ENCODE peak calls at places on chromosomes 12 and 14, in eight cellular contexts. G is CD8-positive, alpha-beta memory T cell; K is left ventricle myocardium inferior; W is AG04450; T is lower lobe of right lung; A is CD8-positive, alpha-beta T cell; S is stomach; V is sigmoid colon. F is an unnamed sample.
A peak's percentile ranks its signal among the peaks of the same experiment; 100 is the strongest.

GRCh38 chr12:88726806-88727722 is 146.8 kb upstream of the KITLG start:
- DNase-seq in S (no peak), W (peak; percentile 27), T (no peak), K (no peak), G (no peak), V (no peak), A (no peak), F (no peak)

GRCh38 chr12:120231316-120232011 is 30.6 kb upstream of the RPLP0 start:
- DNase-seq in W (peak; percentile 70), K (peak; percentile 58), S (peak; percentile 73), A (peak; percentile 80), G (peak; percentile 51), T (peak; percentile 68), V (peak; percentile 79), F (no peak)

GRCh38 chr12:643478-644292 is 19.6 kb downstream of the NINJ2 start:
- DNase-seq in S (peak; percentile 32), T (peak; percentile 64), G (no peak), A (peak; percentile 18), V (peak; percentile 68), W (no peak), K (peak; percentile 53), F (no peak)

GRCh38 chr12:94614288-94614721 is 36.1 kb downstream of the TMCC3 start:
- DNase-seq in V (no peak), T (no peak), G (no peak), A (no peak), W (no peak), S (no peak), K (no peak), F (no peak)

GRCh38 chr12:2574536-2574935 is 220.2 kb upstream of the FKBP4 start:
- DNase-seq in A (no peak), K (no peak), T (no peak), G (no peak), V (peak; percentile 25), S (no peak), W (no peak), F (no peak)

GRCh38 chr14:22122227-22123187 is 448.9 kb upstream of the OR4E1 start:
- DNase-seq in K (no peak), A (no peak), W (no peak), G (no peak), T (no peak), S (no peak), V (no peak), F (no peak)

GRCh38 chr12:123532021-123532420 is 1.5 kb downstream of the RILPL1 start:
- DNase-seq in G (no peak), A (no peak), T (no peak), V (no peak), S (no peak), W (no peak), K (no peak), F (no peak)

GRCh38 chr14:94423465-94424056 is 29.0 kb downstream of the SERPINA11 start:
- DNase-seq in T (peak; percentile 84), A (no peak), S (peak; percentile 76), G (peak; percentile 3), V (peak; percentile 76), K (peak; percentile 55), W (no peak), F (peak; percentile 85)

GRCh38 chr12:6950944-6951540 is at the start of gene PTPN6:
- DNase-seq in K (peak; percentile 72), S (peak; percentile 58), W (no peak), G (peak; percentile 37), V (peak; percentile 75), A (peak; percentile 58), T (peak; percentile 92), F (peak; percentile 86)

GRCh38 chr14:51643137-51643536 is 8.6 kb upstream of the FRMD6 start:
- DNase-seq in K (no peak), G (no peak), T (no peak), W (no peak), A (no peak), S (no peak), V (no peak), F (no peak)

GRCh38 chr12:117037296-117038022 is 61.8 kb downstream of the TESC start:
- DNase-seq in S (no peak), K (no peak), G (no peak), T (no peak), W (peak; percentile 6), V (peak; percentile 68), A (no peak), F (no peak)

GRCh38 chr12:117038023-117038680 is 61.1 kb downstream of the TESC start:
- DNase-seq in S (no peak), T (no peak), W (no peak), K (no peak), V (peak; percentile 64), G (no peak), A (no peak), F (no peak)

GRCh38 chr12:117035287-117035686 is 63.9 kb downstream of the TESC start:
- DNase-seq in A (no peak), G (no peak), K (no peak), S (no peak), T (no peak), V (peak; percentile 36), W (no peak), F (no peak)

GRCh38 chr12:117036046-117036445 is 63.2 kb downstream of the TESC start:
- DNase-seq in S (no peak), V (peak; percentile 61), G (no peak), A (no peak), T (no peak), W (no peak), K (peak; percentile 65), F (no peak)

GRCh38 chr12:117036547-117036946 is 62.7 kb downstream of the TESC start:
- DNase-seq in K (no peak), G (no peak), W (no peak), V (peak; percentile 52), S (no peak), A (no peak), T (no peak), F (no peak)
- H3K27me3 ChIP-seq in K (peaks cover 9% of the 10 kb centered on the region), G (no peaks in the 10 kb centered on the region), W (peaks cover 28% of the 10 kb centered on the region), V (peaks cover 9% of the 10 kb centered on the region), S (no peaks in the 10 kb centered on the region), A (no peaks in the 10 kb centered on the region), T (peaks cover 28% of the 10 kb centered on the region), F (no peaks in the 10 kb centered on the region)

GRCh38 chr12:93101367-93101766 is 172.3 kb upstream of the EEA1 start:
- DNase-seq in K (no peak), T (no peak), G (no peak), A (no peak), V (no peak), W (no peak), S (no peak), F (no peak)
- H3K27me3 ChIP-seq in K (no peaks in the 10 kb centered on the region), T (no peaks in the 10 kb centered on the region), G (no peaks in the 10 kb centered on the region), A (no peaks in the 10 kb centered on the region), V (no peaks in the 10 kb centered on the region), W (no peaks in the 10 kb centered on the region), S (no peaks in the 10 kb centered on the region), F (no peaks in the 10 kb centered on the region)

GRCh38 chr14:101709533-101709881 is 52.0 kb upstream of the PPP2R5C start:
- DNase-seq in K (no peak), S (peak; percentile 13), W (no peak), V (no peak), T (no peak), G (no peak), A (no peak), F (no peak)

GRCh38 chr14:101709962-101710891 is 51.3 kb upstream of the PPP2R5C start:
- DNase-seq in G (no peak), W (no peak), T (no peak), A (no peak), S (peak; percentile 44), V (no peak), K (no peak), F (peak; percentile 37)

GRCh38 chr14:101708853-101709532 is 52.5 kb upstream of the PPP2R5C start:
- DNase-seq in A (no peak), W (no peak), S (no peak), V (no peak), K (no peak), T (no peak), G (no peak), F (no peak)

GRCh38 chr14:101713641-101714349 is 47.7 kb upstream of the PPP2R5C start:
- DNase-seq in S (no peak), V (no peak), A (peak; percentile 50), G (peak; percentile 59), T (no peak), K (no peak), W (no peak), F (peak; percentile 22)

DNA sequence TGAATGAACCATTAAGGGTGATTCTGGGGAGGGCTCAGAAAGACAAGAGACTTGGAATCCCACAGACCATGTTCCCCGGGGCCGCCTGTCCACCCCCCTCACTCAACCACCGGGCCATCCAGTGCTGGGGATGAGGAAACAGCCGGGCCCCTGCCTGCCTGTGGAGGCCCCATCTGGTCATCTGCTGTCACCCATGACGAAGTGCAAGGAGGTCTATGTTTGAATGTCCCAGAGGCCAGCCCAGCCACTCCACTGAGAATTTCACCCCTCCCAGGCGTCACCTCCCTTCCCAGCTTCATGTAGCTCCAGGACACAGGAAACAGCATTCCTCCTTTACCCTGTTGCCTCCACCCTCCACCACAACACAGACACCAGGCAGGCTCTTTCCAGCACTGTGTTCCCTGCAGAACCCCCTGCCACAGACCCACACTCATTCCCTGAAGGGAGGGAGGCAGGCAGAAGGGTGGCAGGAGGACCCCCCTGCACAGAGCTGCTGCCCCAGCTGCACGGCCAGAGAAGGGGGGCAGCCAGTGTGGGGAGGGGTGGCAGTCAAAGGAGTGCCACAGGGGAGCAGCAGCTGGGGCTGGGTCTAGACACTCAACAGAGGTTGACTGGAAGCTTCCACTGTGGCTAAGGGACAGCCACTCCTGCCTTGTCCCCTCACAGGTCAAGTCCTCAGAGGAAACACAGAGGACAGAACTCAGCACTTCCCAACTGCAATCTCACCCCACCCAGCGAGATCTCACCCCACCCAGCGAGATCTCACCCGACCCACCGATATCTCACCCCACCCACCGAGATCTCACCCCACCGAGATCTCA is 50.3 kb upstream of the PPP2R5C start:
- DNase-seq in T (no peak), K (no peak), G (no peak), W (no peak), V (no peak), A (no peak), S (peak; percentile 5), F (no peak)
- H3K27me3 ChIP-seq in T (no peaks in the 10 kb centered on the region), K (no peaks in the 10 kb centered on the region), G (no peaks in the 10 kb centered on the region), W (peaks cover 4% of the 10 kb centered on the region), V (no peaks in the 10 kb centered on the region), A (no peaks in the 10 kb centered on the region), S (no peaks in the 10 kb centered on the region), F (no peaks in the 10 kb centered on the region)

DNA sequence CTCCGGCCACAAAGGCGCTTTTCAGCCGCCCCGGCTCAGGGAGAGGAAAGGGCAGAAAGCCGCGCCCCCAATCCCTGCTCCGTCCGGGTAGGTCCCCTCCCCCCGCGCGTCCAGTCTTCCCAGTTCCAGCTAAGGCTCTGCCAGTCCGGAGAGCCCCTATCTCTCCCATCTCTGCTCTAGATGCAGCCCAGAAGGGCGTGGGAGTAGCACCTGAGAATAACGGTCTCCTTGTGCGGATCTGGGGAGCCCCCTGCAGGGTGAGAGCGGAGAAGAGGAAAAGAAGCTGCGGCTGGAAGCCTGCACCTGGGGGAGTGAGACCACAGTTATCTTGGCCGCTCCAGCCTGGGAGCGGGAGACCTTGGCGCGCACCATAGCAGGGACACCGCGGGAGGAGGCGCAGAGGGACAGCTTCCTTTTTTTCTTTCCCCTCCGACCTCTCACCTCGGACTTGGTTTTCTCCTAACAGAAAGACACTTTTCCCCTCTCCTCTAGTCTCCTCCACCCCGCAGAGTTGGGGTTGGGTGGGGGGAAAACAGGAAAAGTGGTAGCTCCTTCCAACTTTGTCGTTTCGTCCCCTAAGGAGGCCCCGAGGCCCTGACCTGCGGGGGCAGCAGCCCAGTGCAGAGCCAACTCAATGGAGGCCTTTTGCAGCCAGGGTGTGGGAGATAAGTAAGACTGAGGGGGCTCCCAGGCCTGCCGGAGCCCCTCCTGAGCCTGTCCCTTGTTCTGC is 2.4 kb downstream of the DHH start:
- DNase-seq in S (no peak), K (peak; percentile 37), W (no peak), T (no peak), G (no peak), A (peak; percentile 60), V (no peak), F (no peak)
- H3K27me3 ChIP-seq in S (peaks cover 30% of the 10 kb centered on the region), K (peaks cover 64% of the 10 kb centered on the region), W (peaks cover 20% of the 10 kb centered on the region), T (peaks cover 64% of the 10 kb centered on the region), G (peaks cover 63% of the 10 kb centered on the region), A (peaks cover 59% of the 10 kb centered on the region), V (peaks cover 52% of the 10 kb centered on the region), F (no peaks in the 10 kb centered on the region)

F was measured in right lobe of liver.